ENCODE peak calls at places on chromosomes 3 and 15, in four cellular contexts. S is midbrain; W is stimulated activated CD8-positive, alpha-beta memory T cell treated with anti-CD3 and anti-CD28 coated beads, Interleukin-7, amount 100 ng/mL, for 4 hours; K is nephron progenitor cell. T is an unnamed sample.

GRCh38 chr3:141262306-141262705 is 30.7 kb downstream of the PXYLP1 start:
- DNase-seq in S (no peak), W (no peak), K (no peak), T (no peak)

GRCh38 chr3:125110876-125111480 is 55.2 kb upstream of the HEG1 start:
- DNase-seq in S (no peak), W (no peak), K (no peak), T (no peak)

GRCh38 chr3:101643861-101644613 is 32.9 kb downstream of the ZBTB11 start:
- DNase-seq in S (no peak), W (peak; percentile 46), K (no peak), T (no peak)

GRCh38 chr3:16290007-16290826 is 25.2 kb downstream of the OXNAD1 start:
- DNase-seq in S (peak; percentile 55), W (no peak), K (peak; percentile 50), T (no peak)

GRCh38 chr3:152205097-152205593 is 63.6 kb upstream of the MBNL1 start:
- DNase-seq in S (peak; percentile 38), W (no peak), K (no peak), T (no peak)

GRCh38 chr15:31162721-31163510 is 61.4 kb upstream of the TRPM1 start:
- DNase-seq in S (no peak), W (no peak), K (no peak), T (no peak)

GRCh38 chr15:68365140-68365745 is 66.7 kb downstream of the ITGA11 start:
- DNase-seq in S (no peak), W (no peak), K (no peak), T (no peak)

GRCh38 chr3:112351036-112351435 is 18.1 kb downstream of the CD200 start:
- DNase-seq in S (no peak), W (no peak), K (no peak), T (no peak)

GRCh38 chr3:122940628-122941086 is 86.9 kb downstream of the SEMA5B start:
- DNase-seq in S (no peak), W (no peak), K (no peak), T (no peak)

GRCh38 chr15:36458406-36458805 is 121.0 kb upstream of the CDIN1 start:
- DNase-seq in S (no peak), W (no peak), K (no peak), T (no peak)

GRCh38 chr3:166071-166470 is 30.5 kb upstream of the CHL1 start:
- DNase-seq in S (peak; percentile 6), W (no peak), K (no peak), T (no peak)

GRCh38 chr3:116077557-116077956 is 367.7 kb downstream of the LSAMP start:
- DNase-seq in S (no peak), W (no peak), K (no peak), T (no peak)

GRCh38 chr3:138768126-138768525 is 66.6 kb downstream of the PIK3CB start:
- DNase-seq in S (no peak), W (no peak), K (no peak), T (no peak)

GRCh38 chr3:94522488-94522887 is 459.6 kb downstream of the NSUN3 start:
- DNase-seq in S (no peak), W (no peak), K (no peak), T (no peak)

GRCh38 chr3:119769394-119770149 is 12.3 kb upstream of the NR1I2 start:
- DNase-seq in S (no peak), W (no peak), K (no peak), T (no peak)

T was measured in putamen.